ENCODE peak calls at places on chromosomes 12 and 14, in six cellular contexts. Y is bronchial epithelial cell; W is pancreas; P is AG09319; K is ovary; R is CD8-positive, alpha-beta T cell. O is an unnamed sample.

GRCh38 chr14:104970231-104971068 is 7.7 kb downstream of the AHNAK2 start:
- DNase-seq in Y (peak), W (peak), P (peak), K (peak), R (no peak), O (no peak)

GRCh38 chr12:54744590-54744989 is 96.4 kb upstream of the DCD start:
- DNase-seq in Y (no peak), W (no peak), P (no peak), K (no peak), R (no peak), O (no peak)

GRCh38 chr14:71610797-71611196 is 321.4 kb upstream of the RGS6 start:
- DNase-seq in Y (no peak), W (no peak), P (no peak), K (no peak), R (no peak), O (no peak)

GRCh38 chr14:65290830-65291229 is 121.7 kb upstream of the FUT8 start:
- DNase-seq in Y (peak), W (no peak), P (peak), K (no peak), R (no peak), O (no peak)

GRCh38 chr12:470133-470532 is 10.4 kb downstream of the B4GALNT3 start:
- DNase-seq in Y (no peak), W (no peak), P (no peak), K (no peak), R (no peak), O (no peak)

GRCh38 chr12:32211769-32212156 is 105.1 kb downstream of the BICD1 start:
- DNase-seq in Y (no peak), W (no peak), P (no peak), K (no peak), R (no peak), O (no peak)

GRCh38 chr12:115895247-115895646 is 382.2 kb downstream of the MED13L start:
- DNase-seq in Y (no peak), W (no peak), P (no peak), K (no peak), R (no peak), O (no peak)

GRCh38 chr14:96418075-96418474 is 26.1 kb downstream of the AK7 start:
- DNase-seq in Y (no peak), W (no peak), P (no peak), K (no peak), R (no peak), O (no peak)

GRCh38 chr12:78778339-78778738 is 86.2 kb upstream of the SYT1 start:
- DNase-seq in Y (peak), W (no peak), P (no peak), K (no peak), R (no peak), O (no peak)

GRCh38 chr14:36313898-36314297 is 6.5 kb downstream of the MBIP start:
- DNase-seq in Y (peak), W (no peak), P (no peak), K (no peak), R (no peak), O (no peak)

GRCh38 chr14:70061108-70061507 is 127.6 kb downstream of the SLC8A3 start:
- DNase-seq in Y (peak), W (no peak), P (no peak), K (no peak), R (no peak), O (no peak)

GRCh38 chr12:94304566-94305061 is 155.1 kb downstream of the CEP83 start:
- DNase-seq in Y (no peak), W (no peak), P (no peak), K (no peak), R (no peak), O (no peak)

GRCh38 chr14:32508281-32508680 is 179.2 kb downstream of the AKAP6 start:
- DNase-seq in Y (peak), W (no peak), P (no peak), K (no peak), R (no peak), O (no peak)

GRCh38 chr14:92217956-92218355 is 96.2 kb downstream of the CPSF2 start:
- DNase-seq in Y (no peak), W (no peak), P (peak), K (no peak), R (no peak), O (no peak)

GRCh38 chr14:91336093-91336450 is 81.5 kb downstream of the CCDC88C start:
- DNase-seq in Y (no peak), W (no peak), P (no peak), K (no peak), R (no peak), O (no peak)

GRCh38 chr14:34331728-34332623 is 130.1 kb downstream of the SPTSSA start:
- DNase-seq in Y (peak), W (peak), P (no peak), K (peak), R (peak), O (peak)

GRCh38 chr12:117143008-117143532 is 43.9 kb upstream of the TESC start:
- DNase-seq in Y (peak), W (peak), P (no peak), K (no peak), R (no peak), O (no peak)

GRCh38 chr12:3313655-3314305 is 177.2 kb upstream of the PRMT8 start:
- DNase-seq in Y (no peak), W (no peak), P (no peak), K (peak), R (no peak), O (peak)
- TF ChIP-seq CTCF in Y (peak), W (no peak), P (peak), K (no peak), R (no peak), O (peak)

DNA sequence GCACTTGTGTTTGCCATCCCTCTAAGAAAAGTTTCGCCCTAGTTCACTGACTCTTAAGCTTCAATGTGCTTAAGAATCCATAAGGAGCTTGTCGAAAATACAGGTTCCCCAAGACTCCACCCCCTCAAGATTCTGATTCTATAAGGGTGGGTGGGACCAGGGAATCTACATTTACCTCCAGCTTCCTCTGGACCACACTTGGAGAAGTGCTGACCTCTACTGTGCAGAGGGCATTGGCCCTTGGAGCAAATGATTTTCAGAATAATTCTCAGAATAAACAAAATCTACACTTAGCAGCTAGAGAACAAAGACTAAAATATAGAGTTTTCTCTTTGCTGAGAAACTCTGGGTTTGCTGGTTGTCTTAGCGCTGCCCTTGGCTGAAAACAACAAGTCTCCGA is 5.0 kb downstream of the TGFB3 start:
- DNase-seq in Y (no peak), W (no peak), P (no peak), K (no peak), R (no peak), O (no peak)
- TF ChIP-seq CTCF in Y (no peak), W (no peak), P (no peak), K (no peak), R (no peak), O (no peak)

DNA sequence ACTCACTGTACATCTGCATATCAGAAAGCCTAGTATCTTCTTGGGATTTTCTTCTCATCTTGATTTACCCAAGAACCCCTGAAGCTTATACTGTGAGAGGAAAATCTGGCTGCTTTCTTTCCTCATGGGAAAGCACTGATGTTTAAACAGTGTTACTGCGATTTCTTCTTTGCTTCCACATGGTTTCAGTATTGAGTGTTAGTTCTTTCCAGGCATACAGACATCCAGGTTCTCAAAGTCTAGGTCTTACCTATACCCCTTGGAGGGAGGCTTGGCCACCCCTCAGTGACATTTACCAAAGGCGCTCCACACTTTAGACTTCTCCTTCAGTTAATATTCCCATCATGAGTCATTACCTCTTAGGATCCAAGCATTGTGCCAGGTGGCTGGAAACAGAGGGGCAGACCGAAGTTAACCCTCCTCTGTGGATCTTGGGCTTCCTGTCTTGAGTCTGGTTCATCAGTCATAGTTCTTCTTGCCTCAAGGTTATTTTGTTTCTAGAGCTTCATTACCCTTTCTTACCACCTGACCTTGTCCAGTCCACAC is 79.1 kb downstream of the TMEM117 start:
- DNase-seq in Y (peak), W (no peak), P (no peak), K (no peak), R (no peak), O (no peak)
- TF ChIP-seq CTCF in Y (peak), W (no peak), P (peak), K (no peak), R (no peak), O (peak)

DNA sequence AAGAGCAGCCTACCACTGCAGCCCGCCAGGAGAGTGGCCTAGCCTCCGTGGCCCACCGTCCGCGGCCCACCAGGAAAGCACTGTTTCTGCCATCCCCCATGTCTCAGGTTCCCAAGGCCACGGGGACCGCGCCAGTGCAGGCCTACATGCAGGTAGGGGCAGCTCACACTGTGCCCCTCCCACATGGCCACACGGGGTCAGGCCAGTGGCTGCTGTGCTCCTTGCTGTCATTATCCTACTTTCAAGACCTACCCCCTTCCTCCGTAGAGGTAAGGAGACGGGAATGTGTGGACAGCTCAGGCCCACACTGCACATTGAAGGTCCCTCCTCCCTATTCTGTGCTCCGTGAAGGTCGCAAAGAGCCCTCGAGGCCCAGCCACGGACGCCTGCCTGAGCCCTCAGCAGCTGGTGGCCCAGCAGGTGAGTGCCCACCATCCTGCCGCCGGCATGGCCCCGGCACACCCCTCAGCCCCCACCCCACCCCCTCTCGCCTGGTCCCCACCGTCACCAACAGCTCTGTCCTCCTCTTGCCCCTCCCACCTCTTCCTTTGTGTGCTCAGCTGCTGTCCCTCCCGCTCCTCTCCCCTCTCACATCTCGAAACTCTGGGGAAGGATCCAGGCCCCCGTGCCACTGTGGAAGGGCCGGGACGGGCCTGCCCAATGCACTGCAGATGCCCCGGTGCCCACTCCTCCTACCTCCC is 10.0 kb downstream of the DDX51 start:
- DNase-seq in Y (no peak), W (no peak), P (no peak), K (no peak), R (no peak), O (no peak)
- TF ChIP-seq CTCF in Y (no peak), W (no peak), P (no peak), K (no peak), R (no peak), O (no peak)

DNA sequence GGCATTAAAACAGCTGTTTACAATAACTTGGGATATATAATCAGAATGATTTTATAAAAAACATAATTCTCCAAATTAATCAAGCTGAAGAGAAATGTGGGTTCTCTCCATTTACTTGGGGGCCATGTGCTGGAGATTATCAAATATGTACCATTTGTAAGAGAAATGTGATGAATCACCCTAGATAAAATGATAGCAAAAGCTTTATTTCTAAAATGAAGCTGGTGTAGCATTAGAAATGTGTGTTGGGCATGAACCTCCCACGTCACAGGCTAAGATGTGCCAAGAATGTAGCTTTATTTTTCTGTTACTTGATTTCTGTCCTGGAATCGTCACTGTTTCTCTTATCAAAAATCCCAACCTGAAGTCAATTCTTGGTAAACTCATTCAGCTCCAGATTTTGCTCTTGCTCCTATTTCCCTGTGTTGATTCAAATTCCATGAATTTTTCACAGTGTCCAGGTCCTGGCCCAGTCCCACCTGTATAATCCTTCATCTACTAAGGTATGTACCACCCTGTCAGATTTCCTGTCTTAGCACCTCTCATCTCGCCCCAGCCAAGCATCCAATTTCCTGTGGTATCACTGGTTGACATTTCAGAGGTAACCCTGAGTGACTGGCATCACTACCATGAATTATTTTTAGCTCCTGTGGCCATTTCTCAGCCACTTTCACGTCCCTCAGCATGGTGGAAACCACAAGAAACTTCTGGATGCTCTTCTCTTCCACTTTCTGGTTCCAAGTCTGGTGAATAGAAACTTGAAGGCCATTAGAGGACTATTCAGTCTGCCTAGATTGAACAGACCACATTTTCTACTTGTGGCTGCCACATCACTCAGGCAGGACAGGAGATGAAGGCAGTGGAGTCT is 103.6 kb upstream of the FLRT2 start:
- DNase-seq in Y (no peak), W (no peak), P (no peak), K (no peak), R (no peak), O (no peak)
- TF ChIP-seq CTCF in Y (no peak), W (no peak), P (no peak), K (no peak), R (no peak), O (no peak)

DNA sequence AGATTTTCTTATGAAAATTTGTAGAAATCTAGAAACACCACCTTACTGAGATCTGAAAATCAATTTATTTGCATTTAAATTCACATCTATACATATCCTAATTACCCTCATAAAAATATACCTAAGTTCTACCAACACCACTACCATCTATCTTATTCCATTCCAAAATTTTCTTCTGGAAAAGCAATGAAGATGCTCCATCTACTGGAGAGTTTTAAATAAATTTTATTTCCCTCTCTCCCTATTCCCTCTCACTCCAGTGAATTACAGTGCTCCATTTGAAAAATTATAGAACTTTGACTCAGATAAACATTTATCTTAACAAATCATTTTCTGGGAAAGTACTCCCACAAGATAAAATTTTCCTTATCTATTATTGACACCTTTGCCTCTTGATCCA is 2.3 kb upstream of the C14orf39 start:
- DNase-seq in Y (peak), W (no peak), P (no peak), K (no peak), R (no peak), O (no peak)
- TF ChIP-seq CTCF in Y (peak), W (no peak), P (no peak), K (no peak), R (no peak), O (no peak)

DNA sequence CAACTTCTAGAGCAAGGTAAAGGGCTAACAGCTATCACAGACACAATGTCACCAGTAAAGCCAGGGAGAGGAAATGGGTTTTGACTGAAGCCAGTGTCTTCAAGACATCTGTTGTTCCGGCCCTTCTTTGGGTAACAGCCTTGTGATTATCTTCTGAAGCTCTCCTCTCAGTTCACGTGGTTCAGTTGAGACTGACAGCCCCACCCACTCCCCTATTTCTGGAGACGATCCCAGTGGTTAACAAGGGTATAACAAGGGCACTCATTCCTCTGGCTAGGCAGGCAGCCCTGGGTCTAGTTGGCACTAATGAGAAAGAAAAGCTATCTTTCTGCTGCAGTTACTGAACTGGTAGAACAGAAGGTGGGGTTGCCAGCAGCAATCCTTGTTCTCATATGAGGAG is 6.9 kb downstream of the GNPTAB start:
- DNase-seq in Y (peak), W (no peak), P (no peak), K (no peak), R (peak), O (peak)
- TF ChIP-seq CTCF in Y (peak), W (no peak), P (no peak), K (no peak), R (peak), O (peak)

DNA sequence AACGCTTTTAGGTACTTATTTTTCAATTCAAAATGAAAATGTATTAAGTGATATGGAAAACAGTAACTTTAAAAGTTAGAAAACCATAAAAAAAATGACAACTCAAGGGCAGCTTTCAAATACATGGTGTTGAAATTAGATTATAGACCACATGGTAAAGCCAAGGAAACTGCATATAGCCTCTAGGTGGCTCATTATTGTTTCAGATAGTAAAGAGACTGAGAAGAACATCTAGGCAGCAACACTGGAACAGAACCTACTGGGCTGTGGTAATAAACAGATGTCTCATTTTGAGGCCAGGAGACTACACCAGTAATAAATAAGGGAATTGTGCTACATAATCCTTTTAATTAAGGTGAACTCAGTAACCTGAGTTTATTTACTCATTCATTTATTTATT is 13.0 kb downstream of the FBXO33 start:
- DNase-seq in Y (no peak), W (no peak), P (no peak), K (no peak), R (no peak), O (no peak)
- TF ChIP-seq CTCF in Y (no peak), W (no peak), P (no peak), K (no peak), R (no peak), O (no peak)

O was measured in nephron progenitor cell.